ENCODE peak calls at places on chromosomes 11 and 22, in four cellular contexts. G is SK-N-SH, H is K562, F is HCT116. U is an unnamed sample.

GRCh38 chr11:57752954-57753353 is 1.3 kb upstream of the BTBD18 start:
- DNase-seq in F (no peak), H (no peak), G (no peak), U (no peak)

GRCh38 chr22:48688366-48688765 is 1139.3 kb downstream of the BRD1 start:
- DNase-seq in F (no peak), H (no peak), G (no peak), U (no peak)

GRCh38 chr22:20439928-20440575 is 2.4 kb upstream of the SCARF2 start:
- DNase-seq in F (no peak), H (no peak), G (no peak), U (no peak)

GRCh38 chr11:68470304-68470811 is 9.8 kb downstream of the PPP6R3 start:
- DNase-seq in G (peak), F (no peak), H (no peak), U (no peak)

GRCh38 chr11:266676-267439 is 11.3 kb upstream of the NLRP6 start:
- DNase-seq in F (no peak), H (peak), G (no peak), U (no peak)

GRCh38 chr11:35571703-35572102 is 46.3 kb upstream of the PAMR1 start:
- DNase-seq in H (no peak), F (no peak), G (no peak), U (peak)

GRCh38 chr11:8384199-8384821 is 120.6 kb upstream of the LMO1 start:
- DNase-seq in H (peak), G (no peak), F (no peak), U (no peak)

GRCh38 chr11:123434911-123435310 is 4.8 kb downstream of the GRAMD1B start:
- DNase-seq in H (no peak), G (no peak), F (no peak), U (no peak)

GRCh38 chr11:10314199-10315072 is 9.6 kb downstream of the ADM start:
- DNase-seq in F (no peak), G (no peak), H (peak), U (peak)

GRCh38 chr11:79168530-79169110 is 272.2 kb downstream of the TENM4 start:
- DNase-seq in F (no peak), H (no peak), G (no peak), U (no peak)

GRCh38 chr22:45454260-45454659 is 40.8 kb downstream of the RIBC2 start:
- DNase-seq in F (no peak), H (no peak), G (no peak), U (no peak)

GRCh38 chr22:44671742-44672141 is 30.3 kb upstream of the PRR5 start:
- DNase-seq in G (no peak), H (no peak), F (no peak), U (no peak)

GRCh38 chr22:21985214-21985613 is 2.6 kb upstream of the TOP3B start:
- DNase-seq in G (no peak), F (no peak), H (no peak), U (no peak)

GRCh38 chr22:30332551-30332950 is 5.8 kb upstream of the TBC1D10A start:
- DNase-seq in F (no peak), H (no peak), G (no peak), U (no peak)

GRCh38 chr22:44667276-44667675 is 34.7 kb upstream of the PRR5 start:
- DNase-seq in H (no peak), G (peak), F (no peak), U (no peak)

GRCh38 chr11:2549080-2549479 is 104.3 kb downstream of the KCNQ1 start:
- DNase-seq in H (no peak), F (no peak), G (no peak), U (no peak)

GRCh38 chr11:15886866-15887265 is 469.5 kb downstream of the SOX6 start:
- DNase-seq in F (no peak), H (no peak), G (no peak), U (no peak)

GRCh38 chr22:20937031-20937793 is 20.0 kb downstream of the CRKL start:
- DNase-seq in G (no peak), H (peak), F (no peak), U (no peak)

GRCh38 chr11:71447791-71448256 is 369 bp downstream of the DHCR7 start:
- DNase-seq in G (peak), F (no peak), H (peak), U (peak)

GRCh38 chr11:12381875-12382274 is 4.5 kb downstream of the PARVA start:
- DNase-seq in H (no peak), F (no peak), G (no peak), U (no peak)

GRCh38 chr11:8327761-8328192 is 64.1 kb upstream of the LMO1 start:
- DNase-seq in G (no peak), H (no peak), F (no peak), U (no peak)

GRCh38 chr22:23268139-23268712 is 87.9 kb downstream of the BCR start:
- DNase-seq in F (no peak), H (peak), G (no peak), U (no peak)

GRCh38 chr22:19872779-19873137 is 18.1 kb upstream of the GNB1L start:
- DNase-seq in F (no peak), G (no peak), H (no peak), U (no peak)

GRCh38 chr11:1202154-1202775 is 20.6 kb upstream of the MUC5B start:
- DNase-seq in H (peak), F (no peak), G (peak), U (no peak)

GRCh38 chr11:112770487-112770886 is 190.7 kb upstream of the NCAM1 start:
- DNase-seq in G (no peak), H (no peak), F (no peak), U (no peak)
- TF ChIP-seq JUND in G (no peak), H (no peak), F (no peak), U (no peak)

DNA sequence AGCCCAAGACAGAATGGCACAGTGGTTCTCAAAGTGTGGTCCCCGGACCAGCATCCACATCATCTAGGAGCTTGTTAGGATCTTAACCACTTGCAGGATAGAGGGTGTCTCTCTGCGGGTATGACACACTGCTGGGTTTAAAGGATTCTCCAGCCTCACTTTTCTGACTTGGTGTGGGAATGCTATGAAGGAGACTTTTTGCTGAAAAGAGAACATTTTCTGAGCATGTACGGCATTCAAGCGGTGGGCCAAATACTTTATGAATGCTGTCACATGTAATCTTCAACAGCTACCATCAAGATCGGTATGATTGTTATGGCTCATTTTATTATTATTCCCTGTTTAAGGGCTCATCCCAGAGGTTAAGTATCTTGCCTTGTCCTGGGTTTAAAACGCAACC is 1.7 kb upstream of the CD82 start:
- DNase-seq in H (no peak), G (no peak), F (no peak), U (no peak)
- TF ChIP-seq JUND in H (no peak), G (no peak), F (no peak), U (no peak)

GRCh38 chr11:117170210-117170609 is 8.3 kb upstream of the SIDT2 start:
- DNase-seq in G (no peak), F (no peak), H (no peak), U (no peak)
- TF ChIP-seq JUND in G (no peak), F (no peak), H (no peak), U (no peak)

DNA sequence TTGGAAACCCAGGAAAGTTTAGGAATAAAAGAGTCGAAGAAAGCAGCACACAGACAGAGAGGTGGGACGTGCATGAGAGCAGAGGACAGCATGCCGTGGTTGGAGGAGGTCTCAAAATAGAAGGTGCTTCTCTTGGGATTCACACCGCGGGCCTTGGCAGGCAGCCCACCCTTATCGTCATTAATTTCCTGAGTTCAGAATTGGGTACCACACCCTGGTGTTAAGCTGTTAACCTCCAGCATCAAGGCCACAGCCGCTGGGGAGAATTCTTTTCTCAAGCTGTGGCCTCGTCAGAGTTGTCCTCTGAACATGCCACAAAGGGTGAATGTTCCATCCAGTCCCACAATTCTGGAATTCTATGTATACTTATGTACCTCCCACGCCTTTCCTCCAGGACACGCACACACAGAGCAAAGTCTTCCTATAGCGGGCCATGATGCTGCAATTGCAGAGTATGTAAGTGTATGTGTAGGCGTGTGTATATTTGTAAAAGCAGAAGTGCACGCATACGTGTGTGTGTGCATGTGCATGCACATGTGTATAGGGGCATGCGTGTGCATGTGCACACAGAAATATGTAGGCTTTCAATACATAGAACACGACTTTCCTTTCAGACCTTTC is 39.0 kb downstream of the ADAMTS8 start:
- DNase-seq in H (no peak), G (no peak), F (no peak), U (no peak)
- TF ChIP-seq JUND in H (no peak), G (no peak), F (no peak), U (no peak)

U was measured in T47D.